ENCODE peak calls at places on chromosomes 4 and X, in six cellular contexts. Z is GM10248, U is dermis microvascular lymphatic vessel endothelial cell, V is AG04450, W is A172, C is mesendoderm. Y is an unnamed sample.

GRCh38 chr4:147480891-147481576 is at the start of gene EDNRA:
- DNase-seq in W (peak), U (peak), C (peak), Z (no peak), V (no peak), Y (no peak)

GRCh38 chr4:81648576-81649272 is 177.0 kb upstream of the RASGEF1B start:
- DNase-seq in U (no peak), V (no peak), C (no peak), W (no peak), Z (peak), Y (peak)

GRCh38 chr4:40573593-40574311 is 55.9 kb downstream of the RBM47 start:
- DNase-seq in Z (no peak), V (no peak), C (no peak), U (no peak), W (no peak), Y (peak)

GRCh38 chrX:153443476-153444332 is 2.2 kb downstream of the TREX2 start:
- DNase-seq in C (no peak), U (no peak), Z (no peak), V (no peak), W (peak), Y (no peak)

GRCh38 chr4:87122252-87122651 is 98.2 kb downstream of the KLHL8 start:
- DNase-seq in C (no peak), W (no peak), Z (no peak), U (no peak), V (no peak), Y (no peak)

GRCh38 chrX:47854474-47854873 is 17.8 kb downstream of the ZNF81 start:
- DNase-seq in Z (no peak), C (peak), W (no peak), U (peak), V (no peak), Y (peak)

GRCh38 chrX:151852294-151852693 is 60.4 kb upstream of the MAGEA4 start:
- DNase-seq in Z (no peak), C (peak), U (no peak), V (no peak), W (no peak), Y (no peak)

GRCh38 chr4:26238426-26238781 is 82.4 kb upstream of the RBPJ start:
- DNase-seq in U (no peak), Z (no peak), C (no peak), W (no peak), V (no peak), Y (no peak)

GRCh38 chr4:3306465-3306864 is 13.6 kb downstream of the RGS12 start:
- DNase-seq in W (no peak), C (no peak), Z (no peak), U (peak), V (no peak), Y (no peak)